ENCODE peak calls at places on chromosomes 3 and 15, in ten cellular contexts. B is OCI-LY7; E is heart right ventricle; P is ascending aorta; D is body of pancreas; J is pancreas; T is left ventricle myocardium inferior; V is esophagus muscularis mucosa; U is CD8-positive, alpha-beta T cell; F is DND-41. L is an unnamed sample.

GRCh38 chr3:127373701-127374625 is 86.1 kb upstream of the PRR20G start:
- DNase-seq in B (peak), E (no peak), P (no peak), D (no peak), J (no peak), T (peak), V (no peak), U (no peak), F (peak), L (no peak)

GRCh38 chr15:101244889-101245668 is 6.8 kb downstream of the CHSY1 start:
- DNase-seq in B (no peak), E (no peak), P (no peak), D (no peak), J (no peak), T (no peak), V (no peak), U (no peak), F (no peak), L (no peak)

GRCh38 chr3:14352002-14352627 is 50.3 kb upstream of the SLC6A6 start:
- DNase-seq in B (peak), E (no peak), P (no peak), D (no peak), J (no peak), T (no peak), V (no peak), U (no peak), F (peak), L (no peak)

GRCh38 chr3:51955175-51955892 is at the start of gene GPR62:
- DNase-seq in B (no peak), E (no peak), P (no peak), D (no peak), J (no peak), T (no peak), V (no peak), U (no peak), F (no peak), L (no peak)

GRCh38 chr15:80587007-80587406 is 108.1 kb upstream of the ABHD17C start:
- DNase-seq in B (no peak), E (no peak), P (no peak), D (no peak), J (no peak), T (no peak), V (no peak), U (no peak), F (no peak), L (no peak)

GRCh38 chr15:78909791-78910228 is 35.0 kb downstream of the CTSH start:
- DNase-seq in B (peak), E (no peak), P (no peak), D (peak), J (no peak), T (no peak), V (no peak), U (no peak), F (peak), L (no peak)

GRCh38 chr3:58540176-58540863 is 3.3 kb upstream of the ACOX2 start:
- DNase-seq in B (no peak), E (no peak), P (no peak), D (no peak), J (no peak), T (no peak), V (no peak), U (no peak), F (no peak), L (no peak)

GRCh38 chr3:35932995-35933394 is 293.7 kb downstream of the ARPP21 start:
- DNase-seq in B (no peak), E (no peak), P (no peak), D (no peak), J (no peak), T (no peak), V (no peak), U (no peak), F (no peak), L (no peak)

GRCh38 chr3:97956051-97956450 is 16.2 kb downstream of the RIOX2 start:
- DNase-seq in B (no peak), E (no peak), P (no peak), D (no peak), J (no peak), T (no peak), V (no peak), U (no peak), F (no peak), L (no peak)

GRCh38 chr15:73392025-73392424 is 23.3 kb upstream of the HCN4 start:
- DNase-seq in B (no peak), E (no peak), P (no peak), D (no peak), J (no peak), T (no peak), V (no peak), U (no peak), F (no peak), L (no peak)

GRCh38 chr3:124985358-124985757 is 50.8 kb upstream of the MUC13 start:
- DNase-seq in B (no peak), E (no peak), P (no peak), D (no peak), J (no peak), T (no peak), V (no peak), U (no peak), F (no peak), L (no peak)

GRCh38 chr3:31848921-31849320 is 132.1 kb downstream of the OSBPL10 start:
- DNase-seq in B (no peak), E (no peak), P (no peak), D (no peak), J (no peak), T (no peak), V (peak), U (no peak), F (no peak), L (no peak)

GRCh38 chr3:173893066-173893465 is 495.5 kb downstream of the NLGN1 start:
- DNase-seq in B (no peak), E (no peak), P (no peak), D (no peak), J (no peak), T (no peak), V (no peak), U (no peak), F (no peak), L (no peak)

GRCh38 chr15:84911879-84912660 is 27.6 kb downstream of the SLC28A1 start:
- DNase-seq in B (no peak), E (peak), P (peak), D (peak), J (peak), T (peak), V (peak), U (no peak), F (no peak), L (peak)

GRCh38 chr15:39270976-39271375 is 309.9 kb upstream of the THBS1 start:
- DNase-seq in B (no peak), E (no peak), P (no peak), D (no peak), J (no peak), T (no peak), V (no peak), U (no peak), F (no peak), L (no peak)

GRCh38 chr15:39269352-39269751 is 311.5 kb upstream of the THBS1 start:
- DNase-seq in B (no peak), E (no peak), P (no peak), D (no peak), J (no peak), T (no peak), V (no peak), U (no peak), F (no peak), L (no peak)

GRCh38 chr15:39269821-39270220 is 311.1 kb upstream of the THBS1 start:
- DNase-seq in B (no peak), E (no peak), P (no peak), D (no peak), J (no peak), T (no peak), V (no peak), U (no peak), F (no peak), L (no peak)

GRCh38 chr15:39272901-39273300 is 308.0 kb upstream of the THBS1 start:
- DNase-seq in B (no peak), E (no peak), P (no peak), D (peak), J (peak), T (no peak), V (no peak), U (no peak), F (no peak), L (no peak)

GRCh38 chr15:39270221-39270835 is 310.6 kb upstream of the THBS1 start:
- DNase-seq in B (no peak), E (no peak), P (no peak), D (no peak), J (no peak), T (no peak), V (no peak), U (no peak), F (no peak), L (no peak)
- H3K27ac ChIP-seq in B (no peak), E (no peak), P (no peak), D (peak), J (no peak), T (no peak), V (no peak), U (no peak), F (no peak), L (no peak)

GRCh38 chr15:26882616-26883365 is 15.9 kb downstream of the GABRA5 start:
- DNase-seq in B (no peak), E (no peak), P (no peak), D (no peak), J (no peak), T (no peak), V (peak), U (no peak), F (no peak), L (no peak)

GRCh38 chr15:26877842-26878241 is 11.0 kb downstream of the GABRA5 start:
- DNase-seq in B (no peak), E (no peak), P (no peak), D (no peak), J (no peak), T (no peak), V (no peak), U (no peak), F (no peak), L (no peak)

GRCh38 chr15:26882112-26882511 is 15.2 kb downstream of the GABRA5 start:
- DNase-seq in B (no peak), E (no peak), P (no peak), D (no peak), J (no peak), T (no peak), V (peak), U (no peak), F (no peak), L (no peak)

GRCh38 chr15:26883466-26883865 is 16.6 kb downstream of the GABRA5 start:
- DNase-seq in B (no peak), E (no peak), P (no peak), D (no peak), J (no peak), T (no peak), V (peak), U (no peak), F (no peak), L (no peak)

DNA sequence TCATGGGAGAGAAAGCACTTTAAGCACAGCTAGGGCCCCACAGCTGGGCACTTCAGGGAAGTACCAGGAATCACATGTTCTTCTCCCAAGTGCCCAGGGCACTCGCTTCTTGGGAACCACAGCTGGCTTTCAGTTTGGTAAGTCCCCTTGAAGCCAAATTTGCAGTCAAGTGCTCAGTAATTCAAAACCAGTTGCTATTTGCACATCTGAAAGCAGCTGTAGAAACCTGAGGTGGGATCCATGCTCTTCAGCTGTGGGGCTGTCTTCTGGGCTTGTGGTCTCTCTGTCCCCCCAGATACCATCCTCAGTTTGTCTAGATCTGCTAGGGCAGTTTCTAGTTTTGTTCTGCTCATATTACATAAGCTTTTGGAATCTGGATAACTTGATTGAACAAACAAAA is 12.9 kb downstream of the GABRA5 start:
- DNase-seq in B (no peak), E (no peak), P (no peak), D (no peak), J (no peak), T (no peak), V (no peak), U (no peak), F (no peak), L (no peak)
- TF ChIP-seq CTCF in B (no peak), E (no peak), P (no peak), D (no peak), J (no peak), T (no peak), V (no peak), U (no peak), F (no peak), L (no peak)

GRCh38 chr15:70435369-70435768 is 328.0 kb downstream of the UACA start:
- DNase-seq in B (peak), E (no peak), P (no peak), D (no peak), J (no peak), T (no peak), V (no peak), U (no peak), F (peak), L (no peak)
- H3K4me3 ChIP-seq in B (peak), E (no peak), P (no peak), D (no peak), J (no peak), T (no peak), V (no peak), U (no peak), F (no peak), L (no peak)

GRCh38 chr3:183287301-183287971 is 34.4 kb downstream of the B3GNT5 start:
- DNase-seq in B (no peak), E (no peak), P (no peak), D (no peak), J (no peak), T (no peak), V (no peak), U (no peak), F (no peak), L (no peak)
- H3K27ac ChIP-seq in B (no peak), E (peak), P (peak), D (peak), J (no peak), T (peak), V (peak), U (no peak), F (no peak), L (no peak)

DNA sequence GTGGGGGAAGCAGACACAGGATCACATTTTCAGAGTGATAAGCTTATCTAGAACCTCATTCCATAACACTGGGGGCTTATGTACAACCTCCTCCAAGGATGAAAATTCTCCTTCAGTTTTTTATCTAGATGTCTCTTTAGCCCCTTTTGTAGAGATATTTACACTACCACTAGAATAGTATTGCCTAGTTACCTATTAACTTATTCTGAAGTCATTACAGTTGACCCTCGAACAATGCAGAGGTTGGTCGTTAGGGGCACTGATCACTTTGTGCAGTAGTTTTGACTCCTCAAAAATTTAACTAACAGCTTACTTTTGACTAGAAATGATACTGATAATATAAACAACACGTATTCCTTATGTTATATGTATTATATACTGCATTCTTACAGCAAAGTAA is 32.7 kb downstream of the IFT57 start:
- DNase-seq in B (no peak), E (no peak), P (no peak), D (no peak), J (no peak), T (no peak), V (no peak), U (no peak), F (no peak), L (no peak)
- TF ChIP-seq CTCF in B (no peak), E (no peak), P (no peak), D (no peak), J (no peak), T (no peak), V (no peak), U (no peak), F (no peak), L (no peak)

DNA sequence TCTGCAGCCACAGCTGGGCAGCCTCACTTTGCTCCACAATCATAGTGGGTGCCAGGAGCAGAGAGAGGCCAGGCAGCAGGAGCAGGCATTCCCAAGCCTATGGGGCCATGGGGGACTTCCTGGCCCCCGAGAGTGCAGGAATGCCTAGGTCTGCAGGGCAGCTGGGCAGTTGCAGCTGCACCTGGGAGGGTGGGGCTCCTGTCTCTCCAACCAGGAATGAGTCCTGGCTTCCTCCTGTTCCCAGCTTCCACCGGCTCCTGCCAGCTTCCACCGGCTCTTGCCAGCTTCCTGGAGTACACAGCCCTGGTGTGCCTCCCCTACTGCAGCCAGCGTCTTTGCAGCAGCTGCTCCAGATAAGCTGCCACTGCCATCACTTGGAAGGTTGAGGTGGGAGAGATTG is 86.3 kb upstream of the CDV3 start:
- DNase-seq in B (no peak), E (no peak), P (no peak), D (no peak), J (peak), T (no peak), V (no peak), U (no peak), F (no peak), L (no peak)
- H3K4me3 ChIP-seq in B (no peak), E (no peak), P (no peak), D (no peak), J (no peak), T (no peak), V (no peak), U (no peak), F (no peak), L (no peak)

DNA sequence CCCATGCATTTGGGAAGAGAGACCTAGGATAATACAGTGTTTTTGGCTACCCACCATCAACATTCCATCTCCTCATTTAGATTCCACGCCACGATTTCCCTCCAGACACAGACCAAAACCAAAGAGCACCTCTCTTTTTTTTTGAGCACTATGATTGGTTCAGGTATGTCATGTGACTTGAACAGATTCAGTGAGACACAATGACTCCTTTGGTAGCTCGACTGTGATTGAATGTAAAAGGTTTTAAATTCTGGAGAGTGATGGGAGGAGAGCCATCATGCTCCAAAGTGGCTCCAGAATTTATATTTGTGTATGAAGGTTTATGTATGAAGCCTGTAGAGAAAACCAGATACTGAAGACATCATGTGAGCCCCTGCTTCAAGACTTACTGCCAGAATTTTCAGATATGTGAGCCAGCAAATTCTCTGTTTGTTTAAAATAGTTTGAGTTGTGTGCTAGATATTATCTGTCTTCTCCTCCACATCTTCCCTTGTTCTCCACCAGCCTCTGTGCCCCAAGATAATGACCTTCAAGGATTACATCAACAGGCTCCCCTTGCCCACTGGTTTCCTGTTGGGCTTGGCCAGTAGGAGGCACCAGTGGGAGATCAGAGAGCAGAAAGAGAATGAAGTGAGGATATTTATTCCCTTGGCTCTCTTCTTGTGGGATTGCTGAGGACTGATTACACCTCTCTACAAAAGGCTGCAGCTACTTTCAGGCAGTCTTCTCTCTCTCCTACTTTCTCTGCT is 12.5 kb downstream of the MYD88 start:
- DNase-seq in B (no peak), E (no peak), P (no peak), D (no peak), J (no peak), T (no peak), V (no peak), U (no peak), F (no peak), L (no peak)
- H3K27ac ChIP-seq in B (no peak), E (no peak), P (no peak), D (no peak), J (no peak), T (no peak), V (no peak), U (no peak), F (no peak), L (no peak)

DNA sequence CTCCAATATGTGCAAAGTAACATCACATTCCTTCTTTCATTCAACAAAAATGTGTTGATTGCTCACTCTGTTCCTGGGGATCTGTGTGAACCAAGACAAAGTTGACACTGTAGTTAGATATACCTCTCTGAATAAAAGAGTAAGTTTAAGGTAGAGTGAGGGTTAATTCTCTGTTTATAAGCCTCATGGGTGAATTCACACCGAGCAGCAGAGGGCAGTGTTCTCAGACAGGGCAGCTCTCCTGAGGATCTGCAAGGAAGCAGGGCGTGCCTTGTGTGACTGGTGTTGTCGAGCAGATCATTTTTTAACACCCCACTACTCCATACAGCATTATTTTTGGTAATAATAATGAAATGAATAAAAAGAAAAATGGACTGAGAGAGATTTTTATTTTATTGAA is 34.4 kb downstream of the PAQR9 start:
- DNase-seq in B (peak), E (peak), P (no peak), D (peak), J (peak), T (peak), V (no peak), U (no peak), F (peak), L (no peak)
- TF ChIP-seq CTCF in B (peak), E (no peak), P (peak), D (peak), J (peak), T (peak), V (peak), U (peak), F (peak), L (no peak)

L was measured in lung.